ENCODE peak calls at places on chromosomes 7 and 10, in eight cellular contexts. T is retinal pigment epithelial cell; X is PC-9; L is CD4-positive, alpha-beta T cell; G is psoas muscle; Q is AG09319; J is activated CD8-positive, alpha-beta T cell treated with anti-CD3 and anti-CD28 coated beads for 36 hours; D is dorsolateral prefrontal cortex. N is an unnamed sample.

GRCh38 chr7:121329460-121330052 is 756 bp downstream of the WNT16 start:
- DNase-seq in T (no peak), X (peak), L (no peak), G (no peak), Q (no peak), J (peak), D (no peak), N (peak)

GRCh38 chr10:9166770-9167169 is 1112.3 kb downstream of the GATA3 start:
- DNase-seq in T (no peak), X (no peak), L (no peak), G (no peak), Q (no peak), J (no peak), D (no peak), N (no peak)

GRCh38 chr7:23072916-23073315 is 32.7 kb upstream of the KLHL7 start:
- DNase-seq in T (no peak), X (no peak), L (no peak), G (no peak), Q (no peak), J (no peak), D (no peak), N (no peak)

GRCh38 chr10:31602541-31603244 is 283.7 kb downstream of the ZEB1 start:
- DNase-seq in T (peak), X (no peak), L (no peak), G (peak), Q (peak), J (peak), D (peak), N (no peak)

GRCh38 chr10:5737352-5737751 is 52.7 kb downstream of the TASOR2 start:
- DNase-seq in T (no peak), X (no peak), L (no peak), G (no peak), Q (no peak), J (no peak), D (no peak), N (no peak)

GRCh38 chr10:71014021-71014782 is 125.8 kb upstream of the PCBD1 start:
- DNase-seq in T (no peak), X (no peak), L (no peak), G (no peak), Q (no peak), J (no peak), D (no peak), N (no peak)

GRCh38 chr10:123997486-123998196 is 95.8 kb downstream of the CHST15 start:
- DNase-seq in T (peak), X (peak), L (no peak), G (no peak), Q (peak), J (no peak), D (no peak), N (no peak)

GRCh38 chr10:128295003-128295402 is 168.8 kb upstream of the MKI67 start:
- DNase-seq in T (no peak), X (no peak), L (no peak), G (no peak), Q (no peak), J (no peak), D (no peak), N (no peak)

GRCh38 chr10:33460461-33461294 is 126.2 kb upstream of the NRP1 start:
- DNase-seq in T (peak), X (no peak), L (no peak), G (peak), Q (no peak), J (no peak), D (no peak), N (no peak)

GRCh38 chr10:101139421-101139911 is 8.4 kb downstream of the TLX1 start:
- DNase-seq in T (no peak), X (no peak), L (no peak), G (no peak), Q (no peak), J (no peak), D (no peak), N (no peak)

GRCh38 chr10:113788604-113789083 is 37.2 kb downstream of the PLEKHS1 start:
- DNase-seq in T (peak), X (peak), L (no peak), G (no peak), Q (peak), J (no peak), D (no peak), N (no peak)

GRCh38 chr7:69654849-69655707 is 56.8 kb downstream of the AUTS2 start:
- DNase-seq in T (no peak), X (no peak), L (no peak), G (no peak), Q (no peak), J (no peak), D (no peak), N (no peak)

GRCh38 chr10:60428387-60428737 is 38.7 kb upstream of the ANK3 start:
- DNase-seq in T (no peak), X (no peak), L (no peak), G (no peak), Q (no peak), J (no peak), D (no peak), N (no peak)

GRCh38 chr7:3280445-3280844 is 20.6 kb upstream of the SDK1 start:
- DNase-seq in T (no peak), X (no peak), L (no peak), G (no peak), Q (no peak), J (no peak), D (no peak), N (no peak)

DNA sequence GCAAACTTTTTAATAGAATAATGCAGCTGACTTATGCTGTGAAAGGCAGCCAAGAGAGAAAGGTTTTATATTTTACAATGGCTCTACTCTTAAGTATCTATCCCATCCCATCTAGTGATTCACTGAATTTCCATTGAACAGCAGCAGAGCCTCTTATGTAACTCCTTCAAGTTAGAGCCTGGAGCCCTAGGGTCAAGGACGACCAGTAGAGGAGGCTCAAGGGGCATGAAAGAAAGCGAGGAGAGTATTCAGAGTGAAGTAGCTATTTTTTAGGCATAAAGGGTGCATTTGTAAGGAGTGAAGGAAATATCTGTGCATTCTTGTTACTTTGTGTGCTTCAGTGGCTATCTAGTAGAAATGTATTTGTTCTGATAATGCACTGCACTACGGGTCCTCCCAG is 180.2 kb upstream of the TPK1 start:
- DNase-seq in T (no peak), X (no peak), L (no peak), G (no peak), Q (no peak), J (no peak), D (no peak), N (no peak)
- TF ChIP-seq CTCF in T (no peak), X (no peak), L (no peak), G (no peak), Q (no peak), J (no peak), D (no peak), N (peak)

GRCh38 chr10:26573674-26574073 is 123.8 kb upstream of the PDSS1 start:
- DNase-seq in T (no peak), X (no peak), L (no peak), G (no peak), Q (no peak), J (no peak), D (no peak), N (no peak)
- TF ChIP-seq CTCF in T (peak), X (no peak), L (no peak), G (no peak), Q (no peak), J (no peak), D (no peak), N (no peak)

GRCh38 chr7:19090526-19090925 is 26.9 kb downstream of the TWIST1 start:
- DNase-seq in T (no peak), X (no peak), L (no peak), G (no peak), Q (no peak), J (no peak), D (no peak), N (no peak)

GRCh38 chr7:19091871-19092270 is 25.6 kb downstream of the TWIST1 start:
- DNase-seq in T (no peak), X (no peak), L (no peak), G (no peak), Q (no peak), J (no peak), D (no peak), N (no peak)

GRCh38 chr7:19094971-19095370 is 22.5 kb downstream of the TWIST1 start:
- DNase-seq in T (no peak), X (no peak), L (no peak), G (no peak), Q (no peak), J (no peak), D (no peak), N (no peak)

DNA sequence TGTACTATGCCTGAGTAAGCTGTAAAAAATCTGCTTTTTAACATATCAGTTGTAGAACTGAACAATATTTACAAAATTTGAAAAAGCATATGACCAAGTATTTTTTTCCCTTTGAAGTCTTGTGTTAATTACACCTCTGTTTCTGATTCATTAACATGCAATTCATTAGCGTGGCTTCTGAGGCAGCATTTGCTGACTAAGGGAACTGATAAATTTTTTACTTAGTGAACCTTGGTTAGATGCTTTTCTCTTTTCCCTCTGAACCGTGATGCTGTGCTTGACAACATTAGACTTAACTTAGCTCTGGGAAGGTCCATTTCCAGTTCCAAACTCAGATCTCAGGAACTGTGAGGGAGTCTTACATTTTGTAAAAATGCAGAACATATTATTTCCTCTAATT is 28.1 kb downstream of the TWIST1 start:
- DNase-seq in T (no peak), X (no peak), L (no peak), G (no peak), Q (no peak), J (no peak), D (no peak), N (no peak)
- TF ChIP-seq CTCF in T (no peak), X (no peak), L (no peak), G (no peak), Q (no peak), J (no peak), D (no peak), N (no peak)

GRCh38 chr7:101127460-101128039 is 646 bp downstream of the SERPINE1 start:
- DNase-seq in T (no peak), X (no peak), L (no peak), G (no peak), Q (no peak), J (no peak), D (no peak), N (no peak)

GRCh38 chr7:101124376-101125056 is 2.4 kb upstream of the SERPINE1 start:
- DNase-seq in T (no peak), X (peak), L (no peak), G (no peak), Q (peak), J (no peak), D (no peak), N (no peak)

GRCh38 chr7:101128040-101128834 is 1.3 kb downstream of the SERPINE1 start:
- DNase-seq in T (no peak), X (peak), L (no peak), G (no peak), Q (no peak), J (no peak), D (no peak), N (no peak)

GRCh38 chr7:101125989-101126650 is 784 bp upstream of the SERPINE1 start:
- DNase-seq in T (no peak), X (peak), L (no peak), G (peak), Q (no peak), J (peak), D (no peak), N (peak)

GRCh38 chr7:101126651-101127459 is at the start of gene SERPINE1:
- DNase-seq in T (peak), X (peak), L (peak), G (peak), Q (peak), J (peak), D (peak), N (peak)
- TF ChIP-seq CTCF in T (no peak), X (peak), L (no peak), G (no peak), Q (peak), J (peak), D (no peak), N (peak)

GRCh38 chr10:119306964-119307363 is 99.6 kb downstream of the GRK5 start:
- DNase-seq in T (no peak), X (no peak), L (no peak), G (no peak), Q (no peak), J (no peak), D (no peak), N (no peak)

GRCh38 chr10:119308089-119308488 is 100.7 kb downstream of the GRK5 start:
- DNase-seq in T (no peak), X (no peak), L (no peak), G (peak), Q (no peak), J (no peak), D (no peak), N (no peak)

GRCh38 chr10:119304541-119304940 is 97.2 kb downstream of the GRK5 start:
- DNase-seq in T (no peak), X (no peak), L (no peak), G (peak), Q (no peak), J (no peak), D (no peak), N (no peak)

GRCh38 chr10:119305860-119306513 is 98.6 kb downstream of the GRK5 start:
- DNase-seq in T (peak), X (peak), L (peak), G (peak), Q (peak), J (peak), D (no peak), N (no peak)

GRCh38 chr10:119306514-119306951 is 99.2 kb downstream of the GRK5 start:
- DNase-seq in T (no peak), X (peak), L (peak), G (peak), Q (no peak), J (peak), D (no peak), N (no peak)
- TF ChIP-seq CTCF in T (peak), X (peak), L (peak), G (no peak), Q (no peak), J (peak), D (no peak), N (peak)

N was measured in chondrocyte.